ENCODE peak calls at places on chromosomes 2 and 18, in ten cellular contexts. B is amniotic stem cell; Y is left ventricle myocardium superior; T is nucleus accumbens; Z is activated naive CD4-positive, alpha-beta T cell treated with anti-CD3 and anti-CD28 coated beads, Interleukin-2, amount 10 ng/mL, durations not matched to agents 7 days and 5 days; U is K562; W is NCI-H1105 treated with DMSO at 0.1 percent for 48 hours; J is HTR-8/SVneo; S is SK-N-SH; C is ELR. I is an unnamed sample.

GRCh38 chr2:40332096-40332826 is 119.6 kb downstream of the SLC8A1 start:
- DNase-seq in B (no peak), Y (no peak), T (no peak), Z (no peak), U (no peak), W (peak), J (peak), S (peak), C (peak), I (peak)

GRCh38 chr18:33616556-33616955 is 38.5 kb downstream of the ASXL3 start:
- DNase-seq in B (no peak), Y (no peak), T (no peak), Z (no peak), U (no peak), W (no peak), J (no peak), S (no peak), C (no peak), I (no peak)

GRCh38 chr2:236353594-236353942 is 89.4 kb upstream of the ASB18 start:
- DNase-seq in B (no peak), Y (no peak), T (no peak), Z (no peak), U (no peak), W (no peak), J (no peak), S (no peak), C (no peak), I (no peak)

GRCh38 chr2:128439231-128440086 is 120.8 kb upstream of the HS6ST1 start:
- DNase-seq in B (no peak), Y (peak), T (no peak), Z (no peak), U (no peak), W (no peak), J (no peak), S (no peak), C (no peak), I (no peak)

GRCh38 chr2:125167820-125168219 is 1142.7 kb downstream of the CNTNAP5 start:
- DNase-seq in B (no peak), Y (no peak), T (no peak), Z (no peak), U (no peak), W (no peak), J (no peak), S (no peak), C (peak), I (no peak)

GRCh38 chr18:74806073-74806472 is 208.4 kb downstream of the ZNF407 start:
- DNase-seq in B (no peak), Y (no peak), T (no peak), Z (no peak), U (no peak), W (no peak), J (no peak), S (no peak), C (no peak), I (no peak)

GRCh38 chr18:8667846-8668245 is 37.5 kb upstream of the MTCL1 start:
- DNase-seq in B (no peak), Y (no peak), T (no peak), Z (no peak), U (no peak), W (no peak), J (no peak), S (no peak), C (peak), I (no peak)

GRCh38 chr18:35345460-35345921 is 1.3 kb upstream of the ZNF24 start:
- DNase-seq in B (no peak), Y (no peak), T (peak), Z (no peak), U (no peak), W (no peak), J (no peak), S (no peak), C (no peak), I (no peak)

GRCh38 chr2:105896765-105897163 is 152.1 kb downstream of the NCK2 start:
- DNase-seq in B (no peak), Y (no peak), T (no peak), Z (no peak), U (no peak), W (no peak), J (no peak), S (no peak), C (peak), I (no peak)

GRCh38 chr2:110802213-110802932 is 70.0 kb downstream of the ACOXL start:
- DNase-seq in B (no peak), Y (no peak), T (no peak), Z (no peak), U (no peak), W (no peak), J (no peak), S (no peak), C (no peak), I (no peak)

GRCh38 chr2:145757503-145758290 is 1237.8 kb upstream of the ZEB2 start:
- DNase-seq in B (no peak), Y (no peak), T (no peak), Z (no peak), U (no peak), W (no peak), J (no peak), S (no peak), C (no peak), I (no peak)

GRCh38 chr2:15127876-15128275 is 433.3 kb downstream of the NBAS start:
- DNase-seq in B (no peak), Y (no peak), T (no peak), Z (no peak), U (no peak), W (peak), J (no peak), S (no peak), C (no peak), I (no peak)

GRCh38 chr2:28390241-28390856 is 2.3 kb upstream of the FOSL2 start:
- DNase-seq in B (peak), Y (peak), T (peak), Z (peak), U (peak), W (peak), J (peak), S (peak), C (peak), I (peak)

GRCh38 chr2:126736133-126736874 is 80.3 kb downstream of the GYPC start:
- DNase-seq in B (no peak), Y (no peak), T (no peak), Z (no peak), U (no peak), W (no peak), J (no peak), S (no peak), C (no peak), I (no peak)

GRCh38 chr2:219533930-219534661 is 9.5 kb downstream of the CHPF start:
- DNase-seq in B (no peak), Y (no peak), T (no peak), Z (no peak), U (no peak), W (no peak), J (no peak), S (no peak), C (no peak), I (no peak)

GRCh38 chr2:29522951-29523669 is 398.3 kb downstream of the ALK start:
- DNase-seq in B (peak), Y (no peak), T (no peak), Z (no peak), U (no peak), W (no peak), J (no peak), S (no peak), C (peak), I (no peak)

GRCh38 chr2:231228974-231229373 is 30.5 kb downstream of the ARMC9 start:
- DNase-seq in B (no peak), Y (no peak), T (no peak), Z (no peak), U (no peak), W (no peak), J (no peak), S (peak), C (no peak), I (no peak)

GRCh38 chr2:58107803-58108710 is 61.5 kb downstream of the VRK2 start:
- DNase-seq in B (peak), Y (no peak), T (no peak), Z (no peak), U (no peak), W (no peak), J (peak), S (no peak), C (peak), I (peak)

GRCh38 chr2:197777823-197778407 is 7.2 kb downstream of the BOLL start:
- DNase-seq in B (no peak), Y (no peak), T (no peak), Z (peak), U (peak), W (peak), J (no peak), S (peak), C (peak), I (peak)

I was measured in HFF-Myc.